ENCODE peak calls at places on chromosomes 12 and 14, in four cellular contexts. L is AG09309; Q is CD8-positive, alpha-beta T cell; D is stomach. G is an unnamed sample.

GRCh38 chr12:16359512-16360491 is 12.4 kb downstream of the MGST1 start:
- DNase-seq in Q (no peak), L (no peak), D (peak; percentile 71), G (peak; percentile 73)

GRCh38 chr12:58765653-58766554 is 154.4 kb downstream of the LRIG3 start:
- DNase-seq in Q (no peak), D (no peak), L (no peak), G (no peak)

GRCh38 chr12:20044836-20045235 is 323.5 kb upstream of the PDE3A start:
- DNase-seq in D (no peak), L (peak; percentile 7), Q (no peak), G (peak; percentile 85)

GRCh38 chr12:113877608-113878007 is 88.5 kb downstream of the RBM19 start:
- DNase-seq in L (no peak), Q (no peak), D (no peak), G (no peak)

GRCh38 chr12:128763395-128763794 is 60.4 kb downstream of the SLC15A4 start:
- DNase-seq in L (no peak), Q (no peak), D (no peak), G (no peak)

GRCh38 chr12:123266679-123267277 is 4.9 kb downstream of the CDK2AP1 start:
- DNase-seq in Q (no peak), L (no peak), D (no peak), G (no peak)

GRCh38 chr14:98770151-98770550 is 501.8 kb downstream of the BCL11B start:
- DNase-seq in Q (no peak), D (no peak), L (no peak), G (no peak)

GRCh38 chr14:33642080-33642479 is 308.8 kb downstream of the EGLN3 start:
- DNase-seq in D (no peak), Q (no peak), L (no peak), G (no peak)

GRCh38 chr12:70626180-70626579 is 11.0 kb downstream of the PTPRB start:
- DNase-seq in L (no peak), D (no peak), Q (no peak), G (no peak)

GRCh38 chr12:76310110-76310509 is 38.1 kb downstream of the BBS10 start:
- DNase-seq in Q (no peak), L (no peak), D (no peak), G (peak; percentile 47)

GRCh38 chr14:94907626-94908261 is 137.8 kb upstream of the GSC start:
- DNase-seq in D (no peak), L (no peak), Q (no peak), G (no peak)

GRCh38 chr14:93861846-93862641 is 65.1 kb upstream of the FAM181A start:
- DNase-seq in Q (no peak), D (no peak), L (no peak), G (no peak)

GRCh38 chr12:119692410-119692809 is 24.5 kb downstream of the PRKAB1 start:
- DNase-seq in L (no peak), D (no peak), Q (no peak), G (peak; percentile 38)

GRCh38 chr12:10716704-10717315 is 6.3 kb downstream of the YBX3 start:
- DNase-seq in Q (no peak), L (peak; percentile 70), D (peak; percentile 73), G (peak; percentile 92)

GRCh38 chr12:106115450-106115849 is 23.3 kb downstream of the NUAK1 start:
- DNase-seq in D (no peak), L (no peak), Q (no peak), G (no peak)

GRCh38 chr12:65495233-65495632 is 216.8 kb downstream of the MSRB3 start:
- DNase-seq in D (no peak), L (no peak), Q (no peak), G (peak; percentile 77)

GRCh38 chr14:88327497-88327896 is 4.4 kb upstream of the KCNK10 start:
- DNase-seq in D (no peak), Q (no peak), L (no peak), G (no peak)

GRCh38 chr12:54232790-54233189 is 44.0 kb upstream of the SMUG1 start:
- DNase-seq in D (no peak), L (peak; percentile 81), Q (no peak), G (peak; percentile 77)

GRCh38 chr14:29740491-29740890 is 187.2 kb downstream of the PRKD1 start:
- DNase-seq in D (no peak), Q (no peak), L (no peak), G (no peak)

GRCh38 chr14:73208846-73209245 is 28.5 kb upstream of the PAPLN start:
- DNase-seq in Q (no peak), D (no peak), L (no peak), G (no peak)

GRCh38 chr12:117530796-117531195 is 169.4 kb upstream of the NOS1 start:
- DNase-seq in L (no peak), D (no peak), Q (no peak), G (no peak)

GRCh38 chr12:111893287-111893686 is 51.3 kb downstream of the MAPKAPK5 start:
- DNase-seq in L (no peak), D (no peak), Q (no peak), G (no peak)

GRCh38 chr14:104570869-104571635 is 8.5 kb upstream of the C14orf180 start:
- DNase-seq in L (no peak), D (no peak), Q (no peak), G (no peak)

GRCh38 chr14:104119700-104120251 is 18.6 kb upstream of the KIF26A start:
- DNase-seq in D (peak; percentile 24), Q (no peak), L (no peak), G (no peak)

DNA sequence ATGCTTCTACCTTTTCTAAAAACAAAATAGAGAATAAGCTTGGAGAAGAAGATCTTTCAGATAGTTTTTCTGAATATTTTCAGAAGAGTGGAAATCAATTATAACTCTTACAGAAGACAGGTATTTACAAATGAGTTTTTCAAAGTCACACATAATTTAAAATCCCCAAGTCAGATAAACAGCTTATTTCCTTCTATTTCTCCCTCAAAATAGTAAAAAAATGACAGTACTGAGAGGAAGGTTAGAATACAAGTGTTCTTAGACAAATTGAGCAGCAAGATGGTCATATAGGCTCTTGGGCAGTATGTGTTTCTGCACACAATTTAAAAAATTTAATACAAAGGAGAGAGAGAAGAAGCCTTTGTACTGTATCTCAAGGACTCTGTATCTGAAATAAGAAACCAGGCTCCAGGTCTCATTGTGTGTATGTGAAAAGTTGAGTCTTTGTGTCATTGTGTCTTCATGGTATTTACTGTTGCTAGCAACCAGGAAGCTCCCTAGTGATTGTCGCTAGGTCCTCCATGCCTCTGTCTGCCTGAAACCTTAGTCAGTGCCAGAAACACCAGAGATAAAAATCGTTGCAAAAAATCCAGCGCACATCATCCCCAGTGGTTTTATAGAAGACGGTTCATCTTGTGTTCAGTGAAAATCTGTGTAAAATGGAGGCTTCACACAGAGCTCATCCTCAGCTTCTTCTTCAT is 12.9 kb upstream of the TUBA1A start:
- DNase-seq in L (peak; percentile 42), D (no peak), Q (no peak), G (peak; percentile 71)
- H3K4me3 ChIP-seq in L (no peak overlapping the region), D (no peak overlapping the region), Q (no peak overlapping the region), G (no peak overlapping the region)

GRCh38 chr12:3186546-3187237 is 109.5 kb downstream of the TSPAN9 start:
- DNase-seq in D (no peak), Q (no peak), L (no peak), G (peak; percentile 18)
- TF ChIP-seq CTCF in D (no peak), Q (no peak), L (no peak), G (no peak)

DNA sequence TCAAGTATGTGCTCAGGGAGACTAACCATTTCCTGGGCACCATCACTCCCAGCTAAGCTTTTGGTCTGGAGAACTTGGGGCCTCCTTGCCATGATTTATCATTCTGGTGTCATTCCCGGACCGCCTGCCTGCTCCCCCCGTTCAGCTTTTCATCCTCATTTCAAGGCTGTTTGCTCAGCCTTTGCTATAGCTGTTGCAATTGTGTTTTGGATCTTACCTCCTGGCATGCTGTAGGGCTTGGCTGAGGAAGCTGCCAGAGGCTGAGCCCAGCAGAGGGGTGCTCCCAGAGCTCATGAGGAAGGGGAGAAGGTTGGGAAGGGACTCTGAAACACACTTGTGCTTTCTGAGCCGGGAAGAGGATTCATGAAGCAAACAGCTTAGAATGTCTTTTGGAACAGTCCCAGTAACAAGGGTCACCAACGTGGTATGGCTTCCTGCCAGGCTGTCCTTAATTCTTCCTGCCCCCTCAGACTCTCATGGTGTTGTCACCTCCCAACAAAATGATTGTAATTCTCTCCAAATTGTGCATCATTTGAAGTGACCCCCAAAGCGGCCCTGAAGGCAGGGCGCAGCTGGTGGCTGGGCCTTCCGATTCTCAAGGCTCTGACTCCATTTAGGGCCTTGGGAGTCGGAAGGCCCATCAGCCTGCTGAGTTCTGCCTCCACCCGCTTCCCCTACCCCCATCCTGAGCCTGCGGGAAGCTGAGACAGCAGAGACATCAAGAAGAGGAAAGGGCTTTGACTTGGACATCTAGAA is 111.9 kb upstream of the ARHGAP5 start:
- DNase-seq in L (no peak), D (no peak), Q (no peak), G (no peak)
- H3K4me3 ChIP-seq in L (no peak overlapping the region), D (no peak overlapping the region), Q (no peak overlapping the region), G (no peak overlapping the region)

GRCh38 chr12:56348776-56349175 is 10.1 kb downstream of the IL23A start:
- DNase-seq in D (no peak), L (no peak), Q (no peak), G (no peak)

GRCh38 chr12:56351325-56351724 is 8.6 kb downstream of the STAT2 start:
- DNase-seq in D (no peak), L (no peak), Q (no peak), G (no peak)

GRCh38 chr12:56350662-56351061 is 9.2 kb downstream of the STAT2 start:
- DNase-seq in L (no peak), D (no peak), Q (no peak), G (no peak)

DNA sequence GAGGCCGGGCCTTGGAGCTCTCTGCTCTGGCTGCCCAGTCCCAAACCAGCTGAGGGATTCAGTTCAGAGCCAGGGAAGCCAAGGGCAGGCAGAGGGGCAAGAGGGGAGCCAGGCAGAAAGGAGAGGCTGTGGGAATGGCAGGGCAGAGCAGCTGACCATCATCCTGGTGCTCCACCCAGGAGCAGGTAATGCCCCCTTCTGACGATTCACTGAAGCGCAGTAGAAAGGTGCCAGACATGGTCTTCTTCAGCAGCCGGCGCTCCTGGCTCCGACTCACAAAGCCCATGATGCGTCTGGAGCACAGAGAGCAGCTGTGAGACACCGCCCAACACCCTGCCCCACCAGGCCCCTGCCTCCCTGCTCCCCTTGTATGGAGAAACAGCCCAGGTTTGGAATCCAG is 8.0 kb downstream of the IL23A start:
- DNase-seq in D (no peak), L (no peak), Q (no peak), G (no peak)
- TF ChIP-seq CTCF in D (no peak), L (peak; percentile 6), Q (no peak), G (peak; percentile 6)

GRCh38 chr12:1530592-1531159 is 63.7 kb downstream of the FBXL14 start:
- DNase-seq in L (no peak), Q (no peak), D (no peak), G (no peak)
- H3K4me3 ChIP-seq in L (peak overlapping the region; percentile 65), Q (no peak overlapping the region), D (peak overlapping the region; percentile 62), G (peak overlapping the region; percentile 79)

DNA sequence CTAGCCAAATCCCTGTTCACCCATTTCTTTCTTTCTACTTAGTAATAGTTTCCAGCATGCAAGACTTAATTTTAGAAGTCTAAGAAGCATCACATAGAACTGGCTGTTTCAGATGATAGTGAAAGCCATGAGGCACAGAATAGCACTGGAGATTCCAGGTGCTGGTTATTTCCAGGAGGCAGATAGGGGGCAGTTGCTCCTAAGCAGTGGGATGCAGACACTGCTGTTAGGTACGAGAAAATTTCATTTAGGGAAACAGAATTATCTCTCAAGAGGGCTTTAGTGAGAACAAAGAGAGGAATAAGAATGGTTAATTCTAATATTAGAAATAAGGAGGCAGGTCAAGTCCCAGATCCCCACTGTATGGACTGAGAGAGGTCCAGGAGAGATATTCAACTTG is 3.6 kb upstream of the MDGA2 start:
- DNase-seq in D (no peak), Q (no peak), L (no peak), G (no peak)
- TF ChIP-seq CTCF in D (no peak), Q (no peak), L (no peak), G (no peak)

GRCh38 chr14:74240794-74241610 is 1.8 kb downstream of the VSX2 start:
- DNase-seq in D (no peak), L (no peak), Q (no peak), G (no peak)
- H3K4me3 ChIP-seq in D (peak overlapping the region; percentile 23), L (no peak overlapping the region), Q (peak overlapping the region; percentile 37), G (no peak overlapping the region)

GRCh38 chr14:106586098-106586704 is 1059.8 kb downstream of the TMEM121 start:
- DNase-seq in D (peak; percentile 42), Q (peak; percentile 46), L (no peak), G (no peak)
- TF ChIP-seq CTCF in D (peak; percentile 27), Q (peak; percentile 80), L (peak; percentile 3), G (no peak)

G was measured in fibroblast of mammary gland.